ENCODE peak calls at places on chromosomes 2 and 18, in four cellular contexts. A is A549, O is K562, P is GM12878. C is an unnamed sample.

GRCh38 chr18:47748093-47748796 is 182.2 kb downstream of the SMAD2 start:
- DNase-seq in A (no peak), O (no peak), P (no peak), C (no peak)

GRCh38 chr2:214066847-214067246 is 344.0 kb upstream of the VWC2L start:
- DNase-seq in A (no peak), O (no peak), P (no peak), C (no peak)

GRCh38 chr2:68303033-68303901 is 16.5 kb downstream of the CNRIP1 start:
- DNase-seq in A (no peak), O (no peak), P (no peak), C (peak; percentile 41)

GRCh38 chr2:233353769-233354499 is at the start of gene DGKD:
- DNase-seq in A (peak; percentile 45), O (peak; percentile 89), P (no peak), C (no peak)

GRCh38 chr2:239064253-239064652 is 216.4 kb downstream of the TWIST2 start:
- DNase-seq in A (no peak), O (no peak), P (no peak), C (no peak)

GRCh38 chr2:73716518-73717250 is 20.5 kb downstream of the TPRKB start:
- DNase-seq in A (no peak), O (peak; percentile 71), P (no peak), C (peak; percentile 57)

GRCh38 chr18:63216497-63216896 is 103.1 kb downstream of the BCL2 start:
- DNase-seq in A (no peak), O (no peak), P (no peak), C (no peak)

GRCh38 chr2:162327134-162327769 is 8.8 kb upstream of the IFIH1 start:
- DNase-seq in A (no peak), O (peak; percentile 17), P (no peak), C (no peak)

GRCh38 chr2:9996321-9996720 is 44.8 kb downstream of the GRHL1 start:
- DNase-seq in A (no peak), O (no peak), P (no peak), C (no peak)

GRCh38 chr18:25349131-25349925 is 2.6 kb downstream of the ZNF521 start:
- DNase-seq in A (no peak), O (no peak), P (no peak), C (peak; percentile 69)

GRCh38 chr18:23550898-23551297 is 35.4 kb downstream of the NPC1 start:
- DNase-seq in A (no peak), O (no peak), P (no peak), C (no peak)

GRCh38 chr18:23556145-23556780 is 30.0 kb downstream of the NPC1 start:
- DNase-seq in A (no peak), O (no peak), P (no peak), C (no peak)

GRCh38 chr18:23551978-23552377 is 34.3 kb downstream of the NPC1 start:
- DNase-seq in A (no peak), O (no peak), P (no peak), C (no peak)

GRCh38 chr18:23548719-23549118 is 37.6 kb downstream of the NPC1 start:
- DNase-seq in A (no peak), O (no peak), P (no peak), C (no peak)

DNA sequence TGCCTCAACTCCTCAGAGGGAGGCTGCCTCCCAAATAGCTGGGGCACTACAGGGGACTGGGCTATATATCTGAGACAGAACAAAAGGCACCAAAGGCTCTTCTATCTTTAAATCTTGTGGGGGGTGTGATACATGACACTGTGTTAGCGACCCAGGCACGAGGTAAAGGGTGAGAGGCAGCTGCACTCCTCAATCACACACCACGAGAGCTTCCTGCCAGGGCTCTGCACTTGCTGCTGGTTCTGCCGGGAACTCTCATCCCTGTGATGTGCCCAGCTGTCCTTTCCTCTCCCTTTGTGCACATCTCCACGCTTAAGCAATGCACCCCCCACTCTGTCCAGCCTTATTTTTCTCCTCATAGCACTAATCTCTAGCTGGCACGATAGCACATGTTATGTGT is 32.4 kb downstream of the NPC1 start:
- DNase-seq in A (no peak), O (no peak), P (no peak), C (no peak)
- TF ChIP-seq ELK1 in A (no peak), O (no peak), P (no peak), C (no peak)

GRCh38 chr2:209253544-209253943 is 170.3 kb upstream of the MAP2 start:
- DNase-seq in A (no peak), O (no peak), P (no peak), C (no peak)
- TF ChIP-seq ELK1 in A (no peak), O (no peak), P (no peak), C (no peak)

DNA sequence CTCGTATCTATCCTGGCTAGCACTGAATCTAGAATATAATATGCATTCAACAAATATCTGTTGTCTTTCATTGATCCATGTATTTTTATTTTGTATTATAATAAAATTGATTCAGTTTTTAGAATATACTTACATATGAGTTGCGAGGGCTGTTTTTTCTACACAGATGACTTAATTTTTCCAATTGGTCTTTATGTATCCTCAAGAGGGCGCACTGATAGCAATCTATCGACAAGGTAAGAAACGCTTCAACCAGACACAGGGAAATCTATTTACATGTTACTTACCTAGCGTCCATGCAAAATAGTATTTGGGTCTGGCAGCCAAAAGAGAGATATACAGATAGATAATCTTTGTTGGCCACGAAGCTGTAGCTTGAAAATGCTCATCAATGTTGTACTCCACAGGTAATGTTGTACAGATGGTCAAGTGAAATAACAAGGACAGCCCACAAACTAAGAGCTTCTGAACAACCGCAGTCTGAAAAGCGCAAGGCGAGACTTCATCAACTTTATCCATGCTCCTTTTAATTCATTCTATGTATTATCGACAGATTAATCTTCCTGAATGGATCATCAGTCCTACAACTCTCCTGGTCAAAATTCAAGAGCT is 35.5 kb upstream of the KIDINS220 start:
- DNase-seq in A (peak; percentile 61), O (peak; percentile 29), P (peak; percentile 17), C (peak; percentile 73)
- TF ChIP-seq ELK1 in A (no peak), O (no peak), P (no peak), C (no peak)

DNA sequence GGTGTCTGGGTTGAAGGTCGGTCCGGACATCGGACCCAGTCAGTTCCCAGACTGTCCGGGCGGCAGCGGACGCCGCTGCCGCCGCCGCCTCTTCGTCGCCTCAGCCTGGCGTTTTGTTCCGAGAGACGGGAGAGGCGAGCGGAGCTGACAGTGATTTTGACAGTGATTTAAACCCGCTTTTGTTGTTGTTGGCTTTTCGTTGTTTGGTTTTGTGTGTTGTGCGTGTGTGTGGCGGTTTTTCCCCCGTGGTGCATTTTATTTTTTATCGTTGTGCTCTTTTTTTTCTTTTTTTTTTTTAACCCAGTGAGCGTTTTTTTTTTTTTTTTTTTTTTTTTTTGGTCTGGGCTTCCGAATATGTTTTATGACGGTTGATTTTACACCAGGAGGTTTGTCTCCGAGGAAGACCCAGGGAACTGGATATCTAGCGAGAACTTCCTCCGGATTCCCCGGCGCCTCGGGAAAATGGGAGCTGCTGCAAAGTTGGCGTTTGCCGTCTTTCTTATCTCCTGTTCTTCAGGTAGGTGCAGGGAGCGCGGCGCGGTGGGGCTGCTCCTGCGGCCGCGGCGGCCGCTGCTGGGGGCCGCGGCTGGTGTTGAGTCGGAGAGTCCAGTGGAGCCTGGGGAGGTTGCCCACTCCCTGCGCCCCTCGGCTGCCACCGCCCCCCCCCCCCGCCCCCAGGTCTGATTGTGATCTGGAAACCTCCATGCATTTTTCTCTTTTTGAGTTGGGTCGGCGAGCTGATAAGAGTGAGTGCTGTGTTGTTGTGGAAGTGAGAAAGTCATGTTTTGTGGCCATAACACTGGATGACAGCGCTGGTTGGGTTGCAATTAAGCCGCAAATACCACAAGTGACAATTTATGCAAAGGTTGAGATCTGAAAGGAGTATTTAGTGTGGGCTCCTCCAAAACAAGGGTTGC is at the start of gene ACVR2A:
- DNase-seq in A (peak; percentile 42), O (peak; percentile 68), P (peak; percentile 57), C (peak; percentile 28)
- TF ChIP-seq ELK1 in A (no peak), O (no peak), P (no peak), C (no peak)

DNA sequence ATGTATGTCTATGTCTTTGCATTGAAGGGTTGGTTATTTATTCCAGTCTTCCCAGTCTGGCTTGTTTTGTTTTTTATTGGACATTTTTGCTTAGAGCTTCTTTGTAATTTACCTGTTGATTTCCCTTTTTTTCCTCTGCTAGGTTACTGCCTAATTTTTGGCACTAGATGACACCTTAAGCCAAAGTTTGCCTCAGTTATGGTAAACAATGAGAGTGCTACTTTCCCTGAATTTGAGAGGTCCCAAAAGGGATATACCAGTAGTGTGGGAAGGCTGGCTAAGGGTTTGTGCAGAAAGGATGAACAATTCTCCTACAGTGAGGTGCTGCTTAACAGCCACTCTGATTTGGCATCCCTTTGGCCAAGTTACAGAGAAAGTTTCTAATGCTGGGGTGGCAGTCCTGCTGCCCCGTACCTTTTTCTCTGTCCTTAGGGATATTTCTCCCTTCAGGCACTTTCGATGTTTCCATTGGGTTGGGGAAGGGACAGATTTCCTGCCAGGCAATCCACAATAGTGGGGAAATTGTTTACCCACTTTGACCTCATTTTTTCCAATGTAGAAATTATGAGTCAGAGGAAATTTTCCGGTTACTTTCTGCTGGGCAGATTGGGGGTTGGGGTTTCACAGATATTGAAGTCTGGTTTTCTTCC is 354.9 kb downstream of the PTPRM start:
- DNase-seq in A (peak; percentile 26), O (no peak), P (no peak), C (peak; percentile 59)
- TF ChIP-seq ELK1 in A (no peak), O (no peak), P (no peak), C (no peak)